ENCODE peak calls at places on chromosomes 4 and X, in four cellular contexts. One of them, this sample, is unnamed.

GRCh38 chrX:41064028-41064427 is 21.2 kb upstream of the USP9X start:
- DNase-seq in A549: no peak
- DNase-seq in K562: no peak
- DNase-seq in HepG2: no peak
- DNase-seq in this sample: no peak

GRCh38 chrX:22135994-22136684 is 104.0 kb downstream of the PHEX start:
- DNase-seq in HepG2: peak
- DNase-seq in A549: peak
- DNase-seq in K562: peak
- DNase-seq in this sample: peak

GRCh38 chrX:65035451-65035779 is 59.2 kb upstream of the ZC4H2 start:
- DNase-seq in HepG2: no peak
- DNase-seq in K562: peak
- DNase-seq in A549: no peak
- DNase-seq in this sample: no peak

GRCh38 chrX:155330992-155331391 is 3.4 kb downstream of the CLIC2 start:
- DNase-seq in A549: no peak
- DNase-seq in K562: no peak
- DNase-seq in HepG2: no peak
- DNase-seq in this sample: no peak

GRCh38 chr4:95549246-95550138 is 719 bp upstream of the UNC5C start:
- DNase-seq in HepG2: no peak
- DNase-seq in K562: no peak
- DNase-seq in A549: peak
- DNase-seq in this sample: no peak

GRCh38 chrX:148069759-148070503 is 88.8 kb downstream of the FMR1NB start:
- DNase-seq in HepG2: no peak
- DNase-seq in A549: no peak
- DNase-seq in K562: no peak
- DNase-seq in this sample: no peak

GRCh38 chrX:72128881-72129280 is 2.8 kb downstream of the RTL5 start:
- DNase-seq in HepG2: peak
- DNase-seq in A549: peak
- DNase-seq in K562: no peak
- DNase-seq in this sample: no peak

GRCh38 chrX:54494166-54494969 is 1.7 kb downstream of the FGD1 start:
- DNase-seq in HepG2: no peak
- DNase-seq in A549: no peak
- DNase-seq in K562: no peak
- DNase-seq in this sample: no peak

DNA sequence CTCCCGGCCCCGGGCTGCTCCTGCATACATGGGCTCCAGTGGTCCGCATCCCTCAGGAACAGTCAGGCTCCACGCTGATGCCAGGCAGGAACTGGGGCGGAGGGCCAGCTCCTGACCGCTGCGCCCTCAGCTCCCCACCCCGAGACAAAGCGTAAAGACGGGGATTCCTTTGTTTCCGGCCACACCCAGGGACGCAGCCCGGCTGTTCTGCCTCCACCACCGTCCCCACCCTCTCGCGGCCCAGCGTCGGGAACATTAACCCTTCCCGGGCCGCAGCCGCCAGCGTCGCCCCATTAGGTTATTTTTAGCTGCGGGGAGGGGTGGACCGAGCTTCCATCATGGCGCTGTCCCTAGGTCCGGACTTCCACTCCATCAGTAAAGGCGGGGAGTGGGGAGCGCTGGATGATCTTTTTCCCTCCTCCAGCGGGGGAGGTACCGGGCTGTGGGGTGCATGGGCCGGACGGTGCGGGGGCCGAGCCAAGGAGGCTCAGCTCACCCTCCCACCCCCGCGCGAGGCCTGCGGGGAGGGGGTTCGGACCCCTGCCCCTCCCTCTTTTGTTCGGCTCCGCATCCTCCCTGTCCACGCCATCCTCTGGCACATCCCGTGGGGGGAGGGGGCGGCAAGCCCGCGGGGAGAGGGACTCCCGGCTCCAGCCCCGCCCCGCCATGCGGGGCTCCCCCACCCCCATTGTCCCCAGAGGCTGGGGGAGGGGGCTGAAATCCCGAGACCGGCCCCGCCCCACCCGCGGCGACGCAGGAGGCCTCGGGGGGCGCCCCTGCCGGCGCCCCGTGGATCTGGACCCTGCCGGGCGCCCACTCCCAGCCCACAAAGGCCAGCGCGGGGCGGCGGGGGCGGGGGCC is 5.3 kb downstream of the CRMP1 start:
- DNase-seq in HepG2: no peak
- DNase-seq in A549: no peak
- DNase-seq in K562: no peak
- DNase-seq in this sample: no peak
- TF ChIP-seq REST in HepG2: no peak
- TF ChIP-seq REST in A549: no peak
- TF ChIP-seq REST in K562: no peak
- TF ChIP-seq REST in this sample: no peak

GRCh38 chr4:168076989-168077725 is 15.2 kb upstream of the ANXA10 start:
- DNase-seq in K562: peak
- DNase-seq in A549: peak
- DNase-seq in HepG2: peak
- DNase-seq in this sample: peak
- TF ChIP-seq REST in K562: no peak
- TF ChIP-seq REST in A549: no peak
- TF ChIP-seq REST in HepG2: no peak
- TF ChIP-seq REST in this sample: no peak

GRCh38 chrX:7927259-7928167 is at the start of gene PNPLA4:
- DNase-seq in HepG2: peak
- DNase-seq in A549: peak
- DNase-seq in K562: peak
- DNase-seq in this sample: peak
- TF ChIP-seq REST in HepG2: no peak
- TF ChIP-seq REST in A549: no peak
- TF ChIP-seq REST in K562: no peak
- TF ChIP-seq REST in this sample: peak

GRCh38 chr4:176664964-176665363 is 127.8 kb downstream of the VEGFC start:
- DNase-seq in A549: no peak
- DNase-seq in HepG2: no peak
- DNase-seq in K562: no peak
- DNase-seq in this sample: no peak

GRCh38 chr4:176671532-176671931 is 121.2 kb downstream of the VEGFC start:
- DNase-seq in A549: no peak
- DNase-seq in K562: no peak
- DNase-seq in HepG2: no peak
- DNase-seq in this sample: no peak

DNA sequence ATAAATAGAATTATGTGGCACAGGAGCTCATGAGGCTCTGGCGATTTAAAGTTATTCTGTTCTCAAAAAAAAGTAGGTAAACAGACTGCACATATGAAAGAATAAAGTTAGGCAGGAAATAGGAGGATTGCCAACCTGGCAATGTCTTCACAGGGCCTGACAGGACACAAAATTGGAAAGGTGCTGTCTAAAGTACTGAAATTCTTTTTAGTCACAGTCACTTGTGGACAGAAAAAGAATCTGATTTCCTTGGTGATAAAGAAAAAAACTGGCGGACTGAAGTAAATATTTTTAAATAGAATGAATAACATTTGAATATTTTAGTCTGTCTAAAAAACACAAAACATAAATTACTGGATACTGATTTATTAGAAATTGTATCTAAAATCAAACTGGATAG is 124.4 kb downstream of the VEGFC start:
- DNase-seq in A549: no peak
- DNase-seq in HepG2: no peak
- DNase-seq in K562: no peak
- DNase-seq in this sample: no peak
- TF ChIP-seq REST in A549: peak
- TF ChIP-seq REST in HepG2: no peak
- TF ChIP-seq REST in K562: no peak
- TF ChIP-seq REST in this sample: peak

GRCh38 chr4:102344955-102345794 is at the start of gene SLC39A8:
- DNase-seq in K562: peak
- DNase-seq in HepG2: peak
- DNase-seq in A549: peak
- DNase-seq in this sample: peak
- TF ChIP-seq REST in K562: no peak
- TF ChIP-seq REST in HepG2: no peak
- TF ChIP-seq REST in A549: no peak
- TF ChIP-seq REST in this sample: peak

DNA sequence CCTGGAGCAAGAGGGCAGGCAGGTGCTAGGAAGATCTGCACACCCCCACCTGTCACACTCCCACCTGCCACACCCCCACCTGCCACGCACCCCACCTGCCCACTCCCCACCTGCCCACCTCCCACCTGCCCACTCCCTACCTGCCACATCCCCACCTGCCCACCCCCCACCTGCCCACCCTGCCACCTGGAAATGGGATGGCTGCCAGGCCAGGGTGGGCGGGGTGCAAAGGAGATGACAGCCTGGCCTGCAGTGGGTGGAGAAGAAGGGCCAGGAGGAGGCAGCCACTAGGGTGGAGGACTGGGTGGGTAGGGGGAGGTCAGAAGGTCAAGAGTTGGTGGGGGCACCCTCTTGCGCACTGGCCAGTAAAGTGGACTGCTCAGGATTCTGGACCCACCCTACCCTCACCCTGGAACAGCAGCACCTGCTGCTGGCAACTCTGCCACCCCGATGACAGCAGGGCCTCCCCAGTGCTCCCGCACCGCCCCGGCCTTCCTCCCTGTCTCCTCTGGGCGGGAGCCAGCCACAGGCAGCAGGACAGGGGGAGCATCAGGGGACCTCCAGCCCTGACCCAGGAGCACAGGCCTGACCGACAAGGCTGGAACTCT is 66.8 kb upstream of the NKX1-1 start:
- DNase-seq in K562: no peak
- DNase-seq in HepG2: no peak
- DNase-seq in A549: no peak
- DNase-seq in this sample: no peak
- TF ChIP-seq REST in K562: no peak
- TF ChIP-seq REST in HepG2: no peak
- TF ChIP-seq REST in A549: no peak
- TF ChIP-seq REST in this sample: no peak

GRCh38 chr4:155984398-155984797 is 30.7 kb upstream of the CTSO start:
- DNase-seq in K562: no peak
- DNase-seq in A549: no peak
- DNase-seq in HepG2: no peak
- DNase-seq in this sample: no peak
- TF ChIP-seq REST in K562: no peak
- TF ChIP-seq REST in A549: no peak
- TF ChIP-seq REST in HepG2: no peak
- TF ChIP-seq REST in this sample: no peak

DNA sequence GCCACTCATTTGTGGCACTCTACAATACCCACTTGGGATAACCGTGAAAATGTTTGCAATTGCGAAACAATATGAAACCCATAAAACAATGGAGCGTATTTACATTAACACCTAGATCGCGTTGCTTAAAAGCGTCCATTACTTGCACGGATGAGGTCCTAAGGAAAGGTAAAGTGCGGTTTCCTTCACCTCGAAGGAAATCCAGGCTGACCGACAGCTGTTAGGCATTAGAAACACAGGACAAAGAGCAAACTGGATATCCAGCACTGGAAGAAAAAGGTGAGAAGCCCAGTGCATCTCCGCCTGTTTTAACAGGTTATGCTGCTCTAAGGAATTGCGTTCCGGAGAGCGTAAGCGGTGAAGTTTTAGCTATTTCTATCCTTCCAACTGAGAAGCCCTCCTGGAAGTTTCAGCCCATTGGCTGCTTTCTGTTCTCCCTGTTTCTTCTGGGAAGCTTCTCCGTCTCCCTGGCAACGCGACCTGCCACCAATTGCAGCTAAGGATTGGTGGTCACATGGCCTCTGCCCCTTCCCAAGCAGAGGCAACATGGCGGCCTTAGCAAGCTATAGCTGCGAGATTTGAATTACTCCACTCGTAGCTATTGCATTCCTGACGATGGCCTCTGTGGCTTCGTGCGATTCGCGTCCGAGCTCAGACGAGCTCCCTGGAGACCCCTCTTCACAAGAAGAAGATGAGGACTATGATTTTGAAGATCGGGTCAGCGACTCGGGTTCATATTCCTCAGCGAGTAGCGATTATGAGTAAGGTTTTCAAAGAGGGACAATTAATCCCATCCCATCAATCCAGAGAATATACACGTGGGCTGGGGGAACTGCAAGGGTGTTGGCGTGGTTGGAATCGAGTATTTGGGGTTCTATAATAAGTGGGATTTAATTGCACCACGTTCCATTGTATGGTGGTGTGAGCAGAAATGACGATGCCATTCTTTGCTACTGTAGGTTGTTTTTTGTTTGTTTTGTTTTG is at the start of gene INTU:
- DNase-seq in HepG2: peak
- DNase-seq in A549: peak
- DNase-seq in K562: peak
- DNase-seq in this sample: peak
- TF ChIP-seq REST in HepG2: no peak
- TF ChIP-seq REST in A549: no peak
- TF ChIP-seq REST in K562: no peak
- TF ChIP-seq REST in this sample: no peak

This sample was measured in HL-60.